ENCODE peak calls at places on chromosomes 2 and 18, in five cellular contexts. One of them, this sample, is unnamed.

GRCh38 chr18:7844418-7844817 is 277.3 kb downstream of the PTPRM start:
- DNase-seq in IMR-90: peak; percentile 42
- DNase-seq in heart left ventricle: no peak
- DNase-seq in OCI-LY7: no peak
- DNase-seq in DND-41: no peak
- DNase-seq in this sample: peak; percentile 55

GRCh38 chr2:204571041-204571440 is 25.8 kb downstream of the PARD3B start:
- DNase-seq in IMR-90: no peak
- DNase-seq in heart left ventricle: no peak
- DNase-seq in OCI-LY7: no peak
- DNase-seq in DND-41: no peak
- DNase-seq in this sample: no peak

GRCh38 chr18:48723837-48724236 is 185.0 kb downstream of the CTIF start:
- DNase-seq in IMR-90: no peak
- DNase-seq in heart left ventricle: no peak
- DNase-seq in OCI-LY7: no peak
- DNase-seq in DND-41: no peak
- DNase-seq in this sample: no peak

GRCh38 chr2:173134703-173135102 is 59.1 kb downstream of the MAP3K20 start:
- DNase-seq in IMR-90: no peak
- DNase-seq in heart left ventricle: no peak
- DNase-seq in OCI-LY7: no peak
- DNase-seq in DND-41: no peak
- DNase-seq in this sample: peak; percentile 70

GRCh38 chr2:214934006-214934405 is 124.5 kb upstream of the BARD1 start:
- DNase-seq in IMR-90: no peak
- DNase-seq in heart left ventricle: no peak
- DNase-seq in OCI-LY7: no peak
- DNase-seq in DND-41: no peak
- DNase-seq in this sample: no peak

GRCh38 chr2:37829616-37830385 is 95.3 kb upstream of the RMDN2 start:
- DNase-seq in IMR-90: no peak
- DNase-seq in heart left ventricle: no peak
- DNase-seq in OCI-LY7: no peak
- DNase-seq in DND-41: no peak
- DNase-seq in this sample: no peak

GRCh38 chr2:220215785-220216184 is 588.4 kb downstream of the SLC4A3 start:
- DNase-seq in IMR-90: no peak
- DNase-seq in heart left ventricle: no peak
- DNase-seq in OCI-LY7: no peak
- DNase-seq in DND-41: no peak
- DNase-seq in this sample: no peak

GRCh38 chr2:229179598-229179997 is 91.5 kb downstream of the PID1 start:
- DNase-seq in IMR-90: no peak
- DNase-seq in heart left ventricle: no peak
- DNase-seq in OCI-LY7: no peak
- DNase-seq in DND-41: no peak
- DNase-seq in this sample: no peak

GRCh38 chr2:207467716-207468347 is 61.9 kb upstream of the CREB1 start:
- DNase-seq in IMR-90: peak; percentile 91
- DNase-seq in heart left ventricle: no peak
- DNase-seq in OCI-LY7: no peak
- DNase-seq in DND-41: no peak
- DNase-seq in this sample: peak; percentile 64

GRCh38 chr2:29755829-29756228 is 165.6 kb downstream of the ALK start:
- DNase-seq in IMR-90: no peak
- DNase-seq in heart left ventricle: no peak
- DNase-seq in OCI-LY7: no peak
- DNase-seq in DND-41: no peak
- DNase-seq in this sample: no peak

DNA sequence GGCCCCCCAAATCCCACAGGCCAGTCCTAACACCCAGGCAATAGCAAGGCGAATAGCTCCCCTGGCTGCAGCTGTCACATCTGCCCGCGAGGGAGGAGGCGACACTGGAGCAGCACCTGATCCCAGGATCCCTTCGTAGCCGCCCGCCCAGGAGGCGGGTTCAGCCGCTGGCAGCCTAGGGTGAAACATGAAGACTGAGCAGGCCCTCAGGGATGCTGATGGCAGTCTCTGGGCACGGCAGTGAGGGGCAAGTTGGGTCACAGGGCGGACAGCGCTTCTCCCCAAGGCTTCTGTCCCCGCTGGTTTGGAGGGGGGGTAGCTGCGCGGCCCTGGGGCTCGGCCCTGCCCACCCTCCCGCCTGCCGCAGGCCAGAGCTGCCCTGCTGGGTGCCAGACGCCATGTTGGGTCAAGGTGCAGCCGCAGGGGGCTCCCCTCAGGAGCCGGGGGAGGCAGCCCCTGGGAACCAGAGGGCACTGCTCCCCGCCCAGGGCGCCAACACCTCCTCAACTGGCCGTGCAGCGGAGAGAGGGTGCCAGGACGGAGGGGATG is 1.9 kb downstream of the DNMT3A start:
- DNase-seq in IMR-90: no peak
- DNase-seq in heart left ventricle: no peak
- DNase-seq in OCI-LY7: no peak
- DNase-seq in DND-41: no peak
- DNase-seq in this sample: no peak
- TF ChIP-seq CTCF in IMR-90: no peak
- TF ChIP-seq CTCF in heart left ventricle: peak; percentile 35
- TF ChIP-seq CTCF in OCI-LY7: no peak
- TF ChIP-seq CTCF in DND-41: no peak
- TF ChIP-seq CTCF in this sample: no peak

GRCh38 chr2:136119717-136120675 is 2.0 kb upstream of the CXCR4 start:
- DNase-seq in IMR-90: no peak
- DNase-seq in heart left ventricle: no peak
- DNase-seq in OCI-LY7: no peak
- DNase-seq in DND-41: no peak
- DNase-seq in this sample: no peak

GRCh38 chr2:136116813-136117390 is 1.0 kb downstream of the CXCR4 start:
- DNase-seq in IMR-90: no peak
- DNase-seq in heart left ventricle: peak; percentile 45
- DNase-seq in OCI-LY7: peak; percentile 92
- DNase-seq in DND-41: peak; percentile 92
- DNase-seq in this sample: no peak

GRCh38 chr2:136117391-136117841 is 533 bp downstream of the CXCR4 start:
- DNase-seq in IMR-90: peak; percentile 26
- DNase-seq in heart left ventricle: peak; percentile 48
- DNase-seq in OCI-LY7: peak; percentile 71
- DNase-seq in DND-41: peak; percentile 82
- DNase-seq in this sample: peak; percentile 37

GRCh38 chr2:136117909-136118818 is at the start of gene CXCR4:
- DNase-seq in IMR-90: peak; percentile 2
- DNase-seq in heart left ventricle: peak; percentile 81
- DNase-seq in OCI-LY7: peak; percentile 89
- DNase-seq in DND-41: peak; percentile 91
- DNase-seq in this sample: peak; percentile 27

GRCh38 chr2:136118819-136119716 is 1.1 kb upstream of the CXCR4 start:
- DNase-seq in IMR-90: no peak
- DNase-seq in heart left ventricle: peak; percentile 78
- DNase-seq in OCI-LY7: peak; percentile 90
- DNase-seq in DND-41: peak; percentile 89
- DNase-seq in this sample: no peak
- H3K4me3 ChIP-seq in IMR-90: no peak overlapping the region
- H3K4me3 ChIP-seq in heart left ventricle: peak overlapping the region; percentile 59
- H3K4me3 ChIP-seq in OCI-LY7: peak overlapping the region; percentile 92
- H3K4me3 ChIP-seq in DND-41: peak overlapping the region; percentile 87
- H3K4me3 ChIP-seq in this sample: no peak overlapping the region

GRCh38 chr2:10372195-10372861 is 69.6 kb downstream of the HPCAL1 start:
- DNase-seq in IMR-90: no peak
- DNase-seq in heart left ventricle: no peak
- DNase-seq in OCI-LY7: no peak
- DNase-seq in DND-41: no peak
- DNase-seq in this sample: no peak

GRCh38 chr2:10372862-10373240 is 70.1 kb downstream of the HPCAL1 start:
- DNase-seq in IMR-90: no peak
- DNase-seq in heart left ventricle: no peak
- DNase-seq in OCI-LY7: no peak
- DNase-seq in DND-41: no peak
- DNase-seq in this sample: no peak

GRCh38 chr2:10373931-10374330 is 71.2 kb downstream of the HPCAL1 start:
- DNase-seq in IMR-90: no peak
- DNase-seq in heart left ventricle: no peak
- DNase-seq in OCI-LY7: no peak
- DNase-seq in DND-41: no peak
- DNase-seq in this sample: no peak

GRCh38 chr2:10375570-10376266 is 72.4 kb downstream of the ODC1 start:
- DNase-seq in IMR-90: no peak
- DNase-seq in heart left ventricle: no peak
- DNase-seq in OCI-LY7: peak; percentile 76
- DNase-seq in DND-41: no peak
- DNase-seq in this sample: no peak

GRCh38 chr2:10374362-10374943 is 71.7 kb downstream of the HPCAL1 start:
- DNase-seq in IMR-90: no peak
- DNase-seq in heart left ventricle: no peak
- DNase-seq in OCI-LY7: no peak
- DNase-seq in DND-41: no peak
- DNase-seq in this sample: no peak
- TF ChIP-seq CTCF in IMR-90: no peak
- TF ChIP-seq CTCF in heart left ventricle: no peak
- TF ChIP-seq CTCF in OCI-LY7: no peak
- TF ChIP-seq CTCF in DND-41: no peak
- TF ChIP-seq CTCF in this sample: no peak

GRCh38 chr2:127901339-127902072 is 15.8 kb upstream of the AMMECR1L start:
- DNase-seq in IMR-90: peak; percentile 30
- DNase-seq in heart left ventricle: peak; percentile 75
- DNase-seq in OCI-LY7: no peak
- DNase-seq in DND-41: no peak
- DNase-seq in this sample: no peak
- H3K4me3 ChIP-seq in IMR-90: no peak overlapping the region
- H3K4me3 ChIP-seq in heart left ventricle: peak overlapping the region; percentile 7
- H3K4me3 ChIP-seq in OCI-LY7: no peak overlapping the region
- H3K4me3 ChIP-seq in DND-41: no peak overlapping the region
- H3K4me3 ChIP-seq in this sample: no peak overlapping the region

DNA sequence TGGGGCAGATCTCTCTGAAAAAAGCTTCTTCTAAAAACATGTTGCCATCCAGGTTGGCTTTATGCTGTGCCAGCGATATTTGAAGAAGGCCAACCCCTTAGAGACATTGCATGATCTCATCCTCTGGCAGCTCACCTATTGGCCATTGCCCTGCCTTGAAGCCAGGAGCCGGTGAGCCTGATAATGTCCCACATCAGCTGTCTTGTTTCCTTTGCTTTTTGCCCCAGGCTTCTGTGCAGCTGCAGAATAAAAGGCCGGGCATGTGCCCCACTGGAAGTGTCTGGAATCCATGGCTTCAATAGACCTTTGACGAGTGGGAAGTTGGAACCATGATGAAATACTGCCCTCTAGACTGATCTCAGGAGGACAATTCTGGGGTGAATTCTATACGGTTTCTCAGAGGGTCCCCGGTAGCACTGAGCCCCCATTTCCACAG is 523.5 kb upstream of the ZEB2 start:
- DNase-seq in IMR-90: no peak
- DNase-seq in heart left ventricle: no peak
- DNase-seq in OCI-LY7: peak; percentile 2
- DNase-seq in DND-41: no peak
- DNase-seq in this sample: no peak
- TF ChIP-seq CTCF in IMR-90: no peak
- TF ChIP-seq CTCF in heart left ventricle: no peak
- TF ChIP-seq CTCF in OCI-LY7: peak; percentile 42
- TF ChIP-seq CTCF in DND-41: no peak
- TF ChIP-seq CTCF in this sample: no peak

GRCh38 chr2:99373144-99373543 is 36.0 kb downstream of the EIF5B start:
- DNase-seq in IMR-90: no peak
- DNase-seq in heart left ventricle: no peak
- DNase-seq in OCI-LY7: no peak
- DNase-seq in DND-41: no peak
- DNase-seq in this sample: no peak
- H3K4me3 ChIP-seq in IMR-90: no peak overlapping the region
- H3K4me3 ChIP-seq in heart left ventricle: no peak overlapping the region
- H3K4me3 ChIP-seq in OCI-LY7: no peak overlapping the region
- H3K4me3 ChIP-seq in DND-41: no peak overlapping the region
- H3K4me3 ChIP-seq in this sample: no peak overlapping the region

GRCh38 chr2:46352621-46353020 is 55.4 kb downstream of the EPAS1 start:
- DNase-seq in IMR-90: no peak
- DNase-seq in heart left ventricle: peak; percentile 63
- DNase-seq in OCI-LY7: no peak
- DNase-seq in DND-41: no peak
- DNase-seq in this sample: no peak
- TF ChIP-seq CTCF in IMR-90: no peak
- TF ChIP-seq CTCF in heart left ventricle: peak; percentile 69
- TF ChIP-seq CTCF in OCI-LY7: no peak
- TF ChIP-seq CTCF in DND-41: no peak
- TF ChIP-seq CTCF in this sample: no peak